ENCODE peak calls at places on chromosomes 7 and 10, in ten cellular contexts. One of them, this sample, is unnamed.

GRCh38 chr10:20892796-20893195 is 4.3 kb downstream of the NEBL start:
- DNase-seq in EL: no peak
- DNase-seq in activated T-helper 9 cell treated with anti-CD3 and anti-CD28 coated beads, Interleukin-2, amount 50 U/mL, for 16 hours: no peak
- DNase-seq in HS-5: no peak
- DNase-seq in anterior cingulate cortex: no peak
- DNase-seq in activated CD4-positive, alpha-beta T cell treated with anti-CD3 and anti-CD28 coated beads for 48 hours: no peak
- DNase-seq in activated T-cell treated with anti-CD3 and anti-CD28 coated beads for 1 hour: no peak
- DNase-seq in EH: no peak
- DNase-seq in occipital lobe: no peak
- DNase-seq in Ammon's horn: no peak
- DNase-seq in this sample: no peak

GRCh38 chr7:104982773-104983619 is 31.0 kb upstream of the KMT2E start:
- DNase-seq in EL: no peak
- DNase-seq in activated T-helper 9 cell treated with anti-CD3 and anti-CD28 coated beads, Interleukin-2, amount 50 U/mL, for 16 hours: no peak
- DNase-seq in HS-5: no peak
- DNase-seq in anterior cingulate cortex: no peak
- DNase-seq in activated CD4-positive, alpha-beta T cell treated with anti-CD3 and anti-CD28 coated beads for 48 hours: no peak
- DNase-seq in activated T-cell treated with anti-CD3 and anti-CD28 coated beads for 1 hour: no peak
- DNase-seq in EH: no peak
- DNase-seq in occipital lobe: no peak
- DNase-seq in Ammon's horn: no peak
- DNase-seq in this sample: no peak

GRCh38 chr10:95841711-95842498 is 65.9 kb upstream of the CC2D2B start:
- DNase-seq in EL: peak; percentile 64
- DNase-seq in activated T-helper 9 cell treated with anti-CD3 and anti-CD28 coated beads, Interleukin-2, amount 50 U/mL, for 16 hours: no peak
- DNase-seq in HS-5: no peak
- DNase-seq in anterior cingulate cortex: no peak
- DNase-seq in activated CD4-positive, alpha-beta T cell treated with anti-CD3 and anti-CD28 coated beads for 48 hours: peak; percentile 40
- DNase-seq in activated T-cell treated with anti-CD3 and anti-CD28 coated beads for 1 hour: no peak
- DNase-seq in EH: peak; percentile 74
- DNase-seq in occipital lobe: no peak
- DNase-seq in Ammon's horn: peak; percentile 67
- DNase-seq in this sample: peak; percentile 81

GRCh38 chr10:128568979-128569378 is 442.8 kb upstream of the MKI67 start:
- DNase-seq in EL: no peak
- DNase-seq in activated T-helper 9 cell treated with anti-CD3 and anti-CD28 coated beads, Interleukin-2, amount 50 U/mL, for 16 hours: no peak
- DNase-seq in HS-5: no peak
- DNase-seq in anterior cingulate cortex: no peak
- DNase-seq in activated CD4-positive, alpha-beta T cell treated with anti-CD3 and anti-CD28 coated beads for 48 hours: no peak
- DNase-seq in activated T-cell treated with anti-CD3 and anti-CD28 coated beads for 1 hour: no peak
- DNase-seq in EH: no peak
- DNase-seq in occipital lobe: no peak
- DNase-seq in Ammon's horn: no peak
- DNase-seq in this sample: no peak

GRCh38 chr7:129643545-129644170 is 32.1 kb downstream of the NRF1 start:
- DNase-seq in EL: no peak
- DNase-seq in activated T-helper 9 cell treated with anti-CD3 and anti-CD28 coated beads, Interleukin-2, amount 50 U/mL, for 16 hours: no peak
- DNase-seq in HS-5: no peak
- DNase-seq in anterior cingulate cortex: no peak
- DNase-seq in activated CD4-positive, alpha-beta T cell treated with anti-CD3 and anti-CD28 coated beads for 48 hours: no peak
- DNase-seq in activated T-cell treated with anti-CD3 and anti-CD28 coated beads for 1 hour: no peak
- DNase-seq in EH: no peak
- DNase-seq in occipital lobe: no peak
- DNase-seq in Ammon's horn: peak; percentile 8
- DNase-seq in this sample: no peak

GRCh38 chr10:93062499-93063216 is 2.1 kb downstream of the CYP26C1 start:
- DNase-seq in EL: peak; percentile 60
- DNase-seq in activated T-helper 9 cell treated with anti-CD3 and anti-CD28 coated beads, Interleukin-2, amount 50 U/mL, for 16 hours: no peak
- DNase-seq in HS-5: peak; percentile 10
- DNase-seq in anterior cingulate cortex: no peak
- DNase-seq in activated CD4-positive, alpha-beta T cell treated with anti-CD3 and anti-CD28 coated beads for 48 hours: peak; percentile 74
- DNase-seq in activated T-cell treated with anti-CD3 and anti-CD28 coated beads for 1 hour: no peak
- DNase-seq in EH: peak; percentile 46
- DNase-seq in occipital lobe: no peak
- DNase-seq in Ammon's horn: no peak
- DNase-seq in this sample: peak; percentile 84

GRCh38 chr10:75461672-75462649 is 30.5 kb downstream of the LRMDA start:
- DNase-seq in EL: no peak
- DNase-seq in activated T-helper 9 cell treated with anti-CD3 and anti-CD28 coated beads, Interleukin-2, amount 50 U/mL, for 16 hours: no peak
- DNase-seq in HS-5: no peak
- DNase-seq in anterior cingulate cortex: no peak
- DNase-seq in activated CD4-positive, alpha-beta T cell treated with anti-CD3 and anti-CD28 coated beads for 48 hours: no peak
- DNase-seq in activated T-cell treated with anti-CD3 and anti-CD28 coated beads for 1 hour: no peak
- DNase-seq in EH: no peak
- DNase-seq in occipital lobe: no peak
- DNase-seq in Ammon's horn: no peak
- DNase-seq in this sample: no peak

GRCh38 chr7:55733584-55733983 is 129.0 kb downstream of the SEPTIN14 start:
- DNase-seq in EL: peak; percentile 13
- DNase-seq in activated T-helper 9 cell treated with anti-CD3 and anti-CD28 coated beads, Interleukin-2, amount 50 U/mL, for 16 hours: no peak
- DNase-seq in HS-5: no peak
- DNase-seq in anterior cingulate cortex: no peak
- DNase-seq in activated CD4-positive, alpha-beta T cell treated with anti-CD3 and anti-CD28 coated beads for 48 hours: no peak
- DNase-seq in activated T-cell treated with anti-CD3 and anti-CD28 coated beads for 1 hour: no peak
- DNase-seq in EH: peak; percentile 18
- DNase-seq in occipital lobe: no peak
- DNase-seq in Ammon's horn: no peak
- DNase-seq in this sample: no peak

GRCh38 chr7:131098527-131098926 is 229.1 kb upstream of the MKLN1 start:
- DNase-seq in EL: no peak
- DNase-seq in activated T-helper 9 cell treated with anti-CD3 and anti-CD28 coated beads, Interleukin-2, amount 50 U/mL, for 16 hours: no peak
- DNase-seq in HS-5: no peak
- DNase-seq in anterior cingulate cortex: no peak
- DNase-seq in activated CD4-positive, alpha-beta T cell treated with anti-CD3 and anti-CD28 coated beads for 48 hours: no peak
- DNase-seq in activated T-cell treated with anti-CD3 and anti-CD28 coated beads for 1 hour: no peak
- DNase-seq in EH: no peak
- DNase-seq in occipital lobe: no peak
- DNase-seq in Ammon's horn: no peak
- DNase-seq in this sample: no peak

GRCh38 chr7:81264116-81264515 is 345.3 kb upstream of the SEMA3C start:
- DNase-seq in EL: no peak
- DNase-seq in activated T-helper 9 cell treated with anti-CD3 and anti-CD28 coated beads, Interleukin-2, amount 50 U/mL, for 16 hours: no peak
- DNase-seq in HS-5: no peak
- DNase-seq in anterior cingulate cortex: no peak
- DNase-seq in activated CD4-positive, alpha-beta T cell treated with anti-CD3 and anti-CD28 coated beads for 48 hours: no peak
- DNase-seq in activated T-cell treated with anti-CD3 and anti-CD28 coated beads for 1 hour: no peak
- DNase-seq in EH: no peak
- DNase-seq in occipital lobe: no peak
- DNase-seq in Ammon's horn: no peak
- DNase-seq in this sample: peak; percentile 20

GRCh38 chr7:74604326-74605020 is 53.0 kb upstream of the GTF2I start:
- DNase-seq in EL: no peak
- DNase-seq in activated T-helper 9 cell treated with anti-CD3 and anti-CD28 coated beads, Interleukin-2, amount 50 U/mL, for 16 hours: no peak
- DNase-seq in HS-5: no peak
- DNase-seq in anterior cingulate cortex: no peak
- DNase-seq in activated CD4-positive, alpha-beta T cell treated with anti-CD3 and anti-CD28 coated beads for 48 hours: no peak
- DNase-seq in activated T-cell treated with anti-CD3 and anti-CD28 coated beads for 1 hour: no peak
- DNase-seq in EH: peak; percentile 26
- DNase-seq in occipital lobe: no peak
- DNase-seq in Ammon's horn: no peak
- DNase-seq in this sample: no peak

This sample was measured in erythroblast.